ENCODE peak calls at places on chromosomes 3 and 15, in six cellular contexts. One of them, this sample, is unnamed.

GRCh38 chr3:132659370-132660055 is at the start of gene ACAD11:
- DNase-seq in heart left ventricle: peak
- DNase-seq in lung: peak
- DNase-seq in activated CD8-positive, alpha-beta memory T cell treated with anti-CD3 and anti-CD28 coated beads for 48 hours: peak
- DNase-seq in B cell: peak
- DNase-seq in mucosa of gallbladder: peak
- DNase-seq in this sample: peak

GRCh38 chr15:69523010-69524001 is 70.7 kb downstream of the RPLP1 start:
- DNase-seq in heart left ventricle: peak
- DNase-seq in lung: peak
- DNase-seq in activated CD8-positive, alpha-beta memory T cell treated with anti-CD3 and anti-CD28 coated beads for 48 hours: peak
- DNase-seq in B cell: peak
- DNase-seq in mucosa of gallbladder: peak
- DNase-seq in this sample: peak

GRCh38 chr15:84715442-84716035 is 400 bp downstream of the SEC11A start:
- DNase-seq in heart left ventricle: peak
- DNase-seq in lung: no peak
- DNase-seq in activated CD8-positive, alpha-beta memory T cell treated with anti-CD3 and anti-CD28 coated beads for 48 hours: no peak
- DNase-seq in B cell: no peak
- DNase-seq in mucosa of gallbladder: peak
- DNase-seq in this sample: peak

GRCh38 chr15:74793135-74794028 is 11.5 kb downstream of the CSK start:
- DNase-seq in heart left ventricle: no peak
- DNase-seq in lung: no peak
- DNase-seq in activated CD8-positive, alpha-beta memory T cell treated with anti-CD3 and anti-CD28 coated beads for 48 hours: no peak
- DNase-seq in B cell: peak
- DNase-seq in mucosa of gallbladder: no peak
- DNase-seq in this sample: no peak

GRCh38 chr3:119944091-119944490 is 150.2 kb downstream of the GSK3B start:
- DNase-seq in heart left ventricle: no peak
- DNase-seq in lung: no peak
- DNase-seq in activated CD8-positive, alpha-beta memory T cell treated with anti-CD3 and anti-CD28 coated beads for 48 hours: no peak
- DNase-seq in B cell: no peak
- DNase-seq in mucosa of gallbladder: no peak
- DNase-seq in this sample: no peak

GRCh38 chr3:112464264-112464663 is 35.0 kb downstream of the BTLA start:
- DNase-seq in heart left ventricle: no peak
- DNase-seq in lung: no peak
- DNase-seq in activated CD8-positive, alpha-beta memory T cell treated with anti-CD3 and anti-CD28 coated beads for 48 hours: no peak
- DNase-seq in B cell: peak
- DNase-seq in mucosa of gallbladder: no peak
- DNase-seq in this sample: no peak

GRCh38 chr3:39804951-39805350 is 4.5 kb upstream of the MYRIP start:
- DNase-seq in heart left ventricle: no peak
- DNase-seq in lung: no peak
- DNase-seq in activated CD8-positive, alpha-beta memory T cell treated with anti-CD3 and anti-CD28 coated beads for 48 hours: no peak
- DNase-seq in B cell: no peak
- DNase-seq in mucosa of gallbladder: no peak
- DNase-seq in this sample: no peak

GRCh38 chr3:63279000-63279366 is 875 bp downstream of the SYNPR start:
- DNase-seq in heart left ventricle: no peak
- DNase-seq in lung: no peak
- DNase-seq in activated CD8-positive, alpha-beta memory T cell treated with anti-CD3 and anti-CD28 coated beads for 48 hours: no peak
- DNase-seq in B cell: no peak
- DNase-seq in mucosa of gallbladder: no peak
- DNase-seq in this sample: no peak

GRCh38 chr3:53677406-53677805 is 168.8 kb downstream of the CHDH start:
- DNase-seq in heart left ventricle: no peak
- DNase-seq in lung: no peak
- DNase-seq in activated CD8-positive, alpha-beta memory T cell treated with anti-CD3 and anti-CD28 coated beads for 48 hours: no peak
- DNase-seq in B cell: no peak
- DNase-seq in mucosa of gallbladder: no peak
- DNase-seq in this sample: no peak

This sample was measured in stomach.